ENCODE peak calls at places on chromosomes 11 and 22, in eight cellular contexts. N, W, F, M, Y, S, D and H are unnamed samples.

GRCh38 chr11:16155448-16155847 is 200.9 kb downstream of the SOX6 start:
- DNase-seq in F (no peak), D (no peak), W (no peak), N (no peak), Y (no peak), S (no peak), M (peak), H (no peak)

GRCh38 chr11:66335531-66336233 is 552 bp downstream of the RIN1 start:
- DNase-seq in M (peak), S (no peak), F (peak), D (peak), W (no peak), N (peak), Y (peak), H (peak)

GRCh38 chr22:24807284-24807950 is 1.4 kb downstream of the SGSM1 start:
- DNase-seq in S (no peak), M (no peak), Y (no peak), W (no peak), F (no peak), N (no peak), D (no peak), H (no peak)

GRCh38 chr11:16924826-16925494 is 89.3 kb downstream of the PLEKHA7 start:
- DNase-seq in S (no peak), F (no peak), Y (no peak), W (peak), N (peak), M (peak), D (peak), H (peak)

GRCh38 chr11:2752923-2753322 is 53.1 kb upstream of the KCNQ1OT1 start:
- DNase-seq in F (peak), D (no peak), W (no peak), N (peak), S (no peak), Y (no peak), M (no peak), H (no peak)

GRCh38 chr11:118628861-118629549 is 21.6 kb downstream of the PHLDB1 start:
- DNase-seq in W (no peak), N (no peak), M (no peak), Y (no peak), S (no peak), D (peak), F (no peak), H (no peak)

GRCh38 chr22:38172489-38173155 is 9.0 kb downstream of the PLA2G6 start:
- DNase-seq in W (peak), Y (no peak), D (peak), N (no peak), F (peak), M (peak), S (no peak), H (no peak)

GRCh38 chr11:129652828-129653227 is 162.8 kb upstream of the TMEM45B start:
- DNase-seq in M (peak), W (no peak), F (no peak), N (no peak), D (no peak), S (peak), Y (no peak), H (peak)

GRCh38 chr11:35736952-35737351 is 74.4 kb downstream of the TRIM44 start:
- DNase-seq in Y (no peak), M (no peak), S (no peak), N (no peak), D (no peak), F (no peak), W (no peak), H (no peak)

GRCh38 chr11:75239551-75240290 is 853 bp upstream of the TPBGL start:
- DNase-seq in D (no peak), F (no peak), M (no peak), S (no peak), W (peak), N (no peak), Y (no peak), H (no peak)

GRCh38 chr11:69213315-69213714 is 57.6 kb downstream of the SMIM38 start:
- DNase-seq in F (no peak), N (no peak), D (no peak), Y (no peak), S (no peak), W (peak), M (no peak), H (no peak)

GRCh38 chr11:107683807-107684206 is 28.0 kb downstream of the SLN start:
- DNase-seq in S (no peak), D (no peak), Y (peak), W (no peak), M (peak), N (no peak), F (no peak), H (peak)

GRCh38 chr11:70467196-70468085 is 69.1 kb downstream of the CTTN start:
- DNase-seq in M (peak), S (no peak), Y (no peak), N (peak), F (peak), D (peak), W (peak), H (peak)

GRCh38 chr11:44404323-44404705 is 94.4 kb upstream of the ALX4 start:
- DNase-seq in M (no peak), S (no peak), N (no peak), Y (no peak), F (no peak), W (no peak), D (no peak), H (no peak)

GRCh38 chr11:100684101-100685065 is 2.7 kb upstream of the ARHGAP42 start:
- DNase-seq in F (no peak), N (no peak), M (peak), W (no peak), S (no peak), Y (no peak), D (no peak), H (peak)

GRCh38 chr22:45868586-45869443 is 108.1 kb downstream of the WNT7B start:
- DNase-seq in F (peak), M (no peak), W (peak), S (no peak), Y (no peak), N (no peak), D (no peak), H (no peak)

GRCh38 chr22:29801153-29801552 is 34.0 kb downstream of the UQCR10 start:
- DNase-seq in D (no peak), F (no peak), S (no peak), Y (no peak), W (peak), N (no peak), M (no peak), H (no peak)

GRCh38 chr22:29797351-29797750 is 30.2 kb downstream of the UQCR10 start:
- DNase-seq in F (no peak), S (no peak), D (no peak), W (no peak), N (no peak), M (no peak), Y (peak), H (no peak)

GRCh38 chr22:29798318-29798717 is 31.1 kb downstream of the UQCR10 start:
- DNase-seq in F (no peak), M (peak), Y (peak), S (no peak), D (peak), N (no peak), W (no peak), H (no peak)

GRCh38 chr22:29798801-29799200 is 31.6 kb downstream of the UQCR10 start:
- DNase-seq in D (peak), Y (no peak), M (peak), W (peak), S (no peak), N (no peak), F (no peak), H (no peak)

GRCh38 chr22:29799217-29799680 is 32.1 kb downstream of the UQCR10 start:
- DNase-seq in M (peak), W (peak), Y (peak), N (peak), F (peak), S (peak), D (peak), H (peak)
- TF ChIP-seq CTCF in M (no peak), W (no peak), Y (no peak), N (no peak), F (peak), S (no peak), D (no peak), H (no peak)

DNA sequence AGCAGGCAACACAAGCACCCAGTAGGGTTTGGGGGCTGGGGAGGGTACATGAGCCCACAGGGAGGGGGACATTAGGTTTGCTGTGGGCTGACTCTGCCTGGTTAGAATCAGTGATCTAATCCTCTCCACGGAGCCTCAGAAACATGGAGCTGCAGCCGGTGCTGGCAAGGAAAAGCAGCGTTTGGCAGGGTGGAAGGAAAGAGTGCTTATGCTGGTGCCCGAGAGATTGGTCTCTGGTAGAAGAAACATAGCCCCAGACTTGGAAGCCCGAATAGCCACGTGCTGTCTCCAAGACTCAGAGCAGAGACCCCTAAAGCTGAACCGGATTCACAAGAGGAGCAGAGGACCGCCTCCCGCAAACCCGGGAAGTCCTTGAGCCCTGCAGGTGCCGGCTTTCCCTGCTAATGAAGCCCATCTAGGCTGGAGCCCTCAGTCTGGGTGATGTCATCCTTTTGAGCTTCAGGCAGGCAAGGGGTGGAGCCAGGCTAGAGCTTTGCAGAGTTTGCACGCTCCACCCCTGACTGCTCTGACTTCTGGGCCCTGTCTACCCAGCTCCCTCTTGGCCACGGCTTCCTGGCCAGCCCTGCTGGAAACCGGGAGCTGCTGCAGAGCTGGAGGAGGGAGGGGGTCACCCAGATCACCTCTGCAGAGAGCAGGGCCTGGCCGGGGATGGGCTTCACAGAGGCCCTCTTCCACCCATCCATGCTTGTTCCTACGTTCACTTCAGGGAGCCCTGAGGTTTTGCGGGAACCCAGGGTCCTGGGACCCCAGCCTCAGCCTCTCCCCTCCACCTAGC is 35.0 kb upstream of the JAM3 start:
- DNase-seq in S (peak), F (peak), D (peak), Y (no peak), M (peak), W (peak), N (peak), H (peak)
- H3K27ac ChIP-seq in S (peak), F (peak), D (peak), Y (no peak), M (no peak), W (peak), N (peak), H (peak)

GRCh38 chr11:32154275-32154674 is 63.4 kb downstream of the RCN1 start:
- DNase-seq in W (no peak), N (no peak), F (no peak), S (no peak), Y (no peak), M (peak), D (no peak), H (no peak)
- TF ChIP-seq CTCF in W (no peak), N (no peak), F (no peak), S (peak), Y (no peak), M (peak), D (no peak), H (no peak)

GRCh38 chr11:11567862-11568650 is 53.7 kb downstream of the GALNT18 start:
- DNase-seq in F (no peak), S (no peak), D (no peak), W (no peak), Y (no peak), N (peak), M (peak), H (peak)
- H3K27ac ChIP-seq in F (no peak), S (no peak), D (no peak), W (no peak), Y (no peak), N (peak), M (peak), H (peak)

GRCh38 chr22:32826537-32826936 is 25.0 kb downstream of the TIMP3 start:
- DNase-seq in F (no peak), S (no peak), Y (no peak), M (no peak), D (no peak), N (no peak), W (no peak), H (no peak)

GRCh38 chr22:32829451-32829851 is 27.9 kb downstream of the TIMP3 start:
- DNase-seq in Y (no peak), S (no peak), F (no peak), D (no peak), M (no peak), N (no peak), W (no peak), H (no peak)

GRCh38 chr22:32828561-32828960 is 27.1 kb downstream of the TIMP3 start:
- DNase-seq in S (no peak), M (no peak), N (no peak), F (no peak), D (no peak), W (no peak), Y (no peak), H (no peak)

GRCh38 chr22:32827061-32827602 is 25.6 kb downstream of the TIMP3 start:
- DNase-seq in S (no peak), D (no peak), F (no peak), Y (no peak), W (no peak), N (no peak), M (no peak), H (no peak)

DNA sequence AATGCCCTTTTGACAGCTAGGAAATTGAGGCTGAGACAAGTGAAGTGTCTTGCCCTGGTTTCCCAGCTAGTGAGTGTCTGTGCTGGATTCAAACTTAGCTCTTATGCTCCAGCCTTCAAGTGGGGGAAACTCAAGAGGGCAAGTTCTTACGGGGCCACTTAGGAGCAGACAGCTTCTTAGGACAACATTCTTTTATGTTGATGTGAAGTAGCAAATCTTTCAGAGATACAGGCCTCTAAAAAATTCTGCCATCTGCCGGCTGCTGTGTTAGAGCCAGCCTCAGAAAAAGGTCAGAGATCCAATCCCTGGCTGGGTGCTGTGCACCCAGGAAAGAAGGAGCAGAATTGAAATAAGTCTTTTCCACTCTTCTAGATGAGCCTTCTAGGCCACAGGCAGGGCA is 26.6 kb downstream of the TIMP3 start:
- DNase-seq in D (no peak), S (no peak), M (no peak), F (no peak), W (no peak), Y (no peak), N (no peak), H (no peak)
- TF ChIP-seq CTCF in D (peak), S (no peak), M (peak), F (no peak), W (no peak), Y (no peak), N (peak), H (no peak)

DNA sequence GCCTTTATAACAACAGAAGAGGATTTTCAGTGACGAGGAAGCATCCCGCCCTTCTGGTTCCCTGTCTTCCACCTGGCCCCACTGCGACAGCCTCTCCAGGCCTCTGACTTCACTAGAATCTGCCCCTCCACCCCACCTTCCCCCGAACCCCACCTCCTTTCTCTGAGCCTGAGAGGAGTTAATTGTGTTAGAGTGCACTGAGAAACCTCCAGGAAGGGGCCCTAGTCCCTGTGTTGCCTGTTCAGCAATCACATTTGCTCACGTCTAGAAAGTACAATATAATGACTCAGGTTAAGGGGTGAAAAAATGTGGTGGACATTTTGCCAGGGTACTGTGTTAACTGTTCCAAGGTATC is 38.8 kb downstream of the PTPRJ start:
- DNase-seq in S (no peak), M (no peak), N (no peak), W (no peak), F (no peak), Y (no peak), D (no peak), H (no peak)
- H3K27ac ChIP-seq in S (no peak), M (no peak), N (peak), W (peak), F (peak), Y (peak), D (no peak), H (no peak)

GRCh38 chr11:60344146-60344545 is 17.1 kb downstream of the MS4A6E start:
- DNase-seq in Y (no peak), W (no peak), D (no peak), S (no peak), N (no peak), M (no peak), F (no peak), H (no peak)

GRCh38 chr11:60343094-60343704 is 16.1 kb downstream of the MS4A6E start:
- DNase-seq in S (no peak), W (no peak), N (no peak), F (no peak), Y (no peak), M (peak), D (no peak), H (no peak)

GRCh38 chr11:60347084-60347797 is 20.2 kb downstream of the MS4A6E start:
- DNase-seq in S (no peak), N (no peak), Y (no peak), F (no peak), W (no peak), D (no peak), M (no peak), H (no peak)

GRCh38 chr11:60348116-60348515 is 21.1 kb downstream of the MS4A6E start:
- DNase-seq in D (no peak), F (no peak), M (no peak), N (no peak), W (no peak), Y (no peak), S (no peak), H (no peak)

DNA sequence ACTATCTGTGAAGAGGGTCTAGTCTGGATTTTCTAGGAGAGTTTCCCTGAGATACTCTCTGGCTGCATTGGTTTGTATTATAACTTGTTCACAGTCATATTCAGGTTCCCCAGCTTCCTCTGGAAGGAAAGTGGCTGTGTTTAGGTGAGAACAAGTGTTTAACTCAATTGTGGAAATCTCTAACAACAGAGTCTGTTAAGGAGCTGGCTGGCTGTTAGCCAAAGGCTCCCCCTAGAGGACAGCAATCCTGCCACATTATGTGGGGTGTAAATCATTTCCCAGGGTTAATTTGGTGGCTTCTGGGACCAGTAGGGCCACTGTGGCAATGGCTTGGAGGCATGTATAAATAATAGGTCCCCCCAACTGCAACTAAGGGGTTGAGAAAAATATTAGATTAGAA is 18.4 kb downstream of the MS4A6E start:
- DNase-seq in F (peak), M (peak), W (peak), D (no peak), N (no peak), S (no peak), Y (no peak), H (no peak)
- TF ChIP-seq CTCF in F (peak), M (peak), W (no peak), D (peak), N (peak), S (no peak), Y (peak), H (no peak)

GRCh38 chr11:1303196-1303821 is 6.1 kb downstream of the TOLLIP start:
- DNase-seq in Y (peak), M (peak), W (peak), S (no peak), F (peak), N (peak), D (no peak), H (peak)
- H3K27ac ChIP-seq in Y (no peak), M (peak), W (peak), S (no peak), F (peak), N (peak), D (peak), H (peak)